ENCODE peak calls at places on chromosomes 1 and 21, in four cellular contexts. A, E, K and J are unnamed samples.

GRCh38 chr1:24867064-24867870 is 62.8 kb downstream of the RUNX3 start:
- DNase-seq in A (no peak), E (no peak), K (no peak), J (no peak)

GRCh38 chr21:44539991-44540666 is at the start of gene KRTAP10-1:
- DNase-seq in A (no peak), E (no peak), K (no peak), J (no peak)

GRCh38 chr21:45575304-45575992 is 33.2 kb upstream of the SLC19A1 start:
- DNase-seq in A (no peak), E (no peak), K (no peak), J (no peak)

GRCh38 chr1:185670187-185670627 is 64.0 kb upstream of the HMCN1 start:
- DNase-seq in A (no peak), E (peak), K (peak), J (peak)

GRCh38 chr1:208044568-208045241 is 133.8 kb upstream of the CD34 start:
- DNase-seq in A (no peak), E (no peak), K (no peak), J (no peak)

GRCh38 chr1:208344202-208344601 is 100.0 kb upstream of the PLXNA2 start:
- DNase-seq in A (no peak), E (no peak), K (no peak), J (no peak)

GRCh38 chr1:34924759-34925555 is 4.5 kb downstream of the DLGAP3 start:
- DNase-seq in A (no peak), E (peak), K (peak), J (peak)

GRCh38 chr1:64242895-64243756 is 39.7 kb downstream of the UBE2U start:
- DNase-seq in A (no peak), E (peak), K (peak), J (no peak)

GRCh38 chr1:54989968-54990810 is 8.5 kb upstream of the BSND start:
- DNase-seq in A (no peak), E (no peak), K (peak), J (no peak)

GRCh38 chr1:19514391-19514831 is 29.1 kb upstream of the CAPZB start:
- DNase-seq in A (no peak), E (no peak), K (peak), J (no peak)

DNA sequence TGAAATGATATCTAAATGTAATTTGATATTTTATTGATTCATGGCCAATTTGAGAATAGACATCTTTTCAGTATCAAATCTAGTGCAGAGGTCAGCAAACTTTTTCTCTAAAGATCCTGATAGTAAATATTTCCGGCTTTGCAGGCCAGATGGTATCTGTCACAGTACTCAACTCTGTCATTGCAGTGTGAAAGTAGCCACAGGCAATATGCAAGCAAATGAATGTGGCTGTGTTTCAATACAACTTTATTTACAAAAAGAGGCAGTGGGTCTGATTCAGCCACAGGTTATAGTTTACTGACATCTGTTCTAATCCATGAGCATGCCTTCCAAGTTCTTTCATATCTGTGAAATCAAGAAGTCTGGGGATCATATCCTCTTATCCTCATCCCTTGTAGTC is 221.2 kb downstream of the PRDM2 start:
- DNase-seq in A (no peak), E (no peak), K (no peak), J (no peak)
- TF ChIP-seq CTCF in A (no peak), E (no peak), K (no peak), J (no peak)

GRCh38 chr1:244789276-244789580 is 46.2 kb upstream of the COX20 start:
- DNase-seq in A (no peak), E (no peak), K (no peak), J (no peak)
- H3K4me3 ChIP-seq in A (no peak), E (no peak), K (no peak), J (no peak)

DNA sequence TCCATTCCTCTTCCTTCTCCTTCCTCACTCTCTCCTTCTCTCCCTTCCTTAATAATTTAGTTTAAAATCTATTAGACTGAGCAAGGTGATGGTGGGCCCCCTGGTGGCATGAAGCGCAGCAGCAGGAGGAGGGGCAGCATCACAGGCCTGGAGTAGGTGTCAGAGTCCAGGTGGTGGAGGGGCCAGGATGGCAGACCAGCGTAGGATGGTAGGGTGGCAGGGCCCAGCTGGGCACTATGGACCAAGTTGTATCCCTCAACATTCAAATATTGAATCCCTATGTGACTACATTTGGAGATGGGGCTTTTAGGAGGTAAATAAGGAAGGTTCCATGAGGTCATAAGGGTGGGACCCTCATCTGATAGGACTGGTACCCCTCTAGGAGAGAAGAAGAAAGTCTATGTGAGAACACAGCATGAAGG is 61.0 kb downstream of the WDR4 start:
- DNase-seq in A (no peak), E (peak), K (peak), J (peak)
- TF ChIP-seq CTCF in A (peak), E (peak), K (peak), J (peak)

GRCh38 chr1:233240839-233241682 is 54.5 kb downstream of the PCNX2 start:
- DNase-seq in A (no peak), E (peak), K (peak), J (peak)
- H3K4me3 ChIP-seq in A (no peak), E (no peak), K (no peak), J (no peak)

DNA sequence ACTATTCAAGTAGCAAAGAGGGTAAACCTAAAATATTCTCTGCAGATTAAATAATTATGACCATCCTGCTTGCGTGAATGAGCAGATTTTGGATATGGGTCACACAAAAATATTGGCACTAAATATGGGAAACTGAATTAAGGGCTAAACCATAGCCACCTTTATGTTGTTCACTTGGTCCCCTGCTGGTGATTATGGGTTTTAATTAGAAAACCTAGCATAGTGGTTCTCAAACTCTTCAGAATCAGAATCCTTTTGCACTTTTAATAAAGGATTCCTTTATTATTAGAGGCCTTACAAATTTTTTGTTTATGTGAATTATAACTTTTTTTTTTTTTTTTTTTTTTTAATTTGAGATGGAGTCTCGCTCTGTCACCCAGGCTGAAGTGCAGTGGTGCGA is 38.5 kb upstream of the ZNHIT6 start:
- DNase-seq in A (no peak), E (no peak), K (no peak), J (no peak)
- TF ChIP-seq CTCF in A (no peak), E (no peak), K (no peak), J (no peak)

GRCh38 chr1:22453181-22453580 is 1.5 kb downstream of the ZBTB40 start:
- DNase-seq in A (no peak), E (no peak), K (no peak), J (no peak)
- H3K4me3 ChIP-seq in A (peak), E (peak), K (peak), J (no peak)